ENCODE peak calls at places on chromosomes 11 and 22, in five cellular contexts. C is heart left ventricle, L is tibial nerve, J is gastrocnemius medialis, H is stomach. P is an unnamed sample.

GRCh38 chr11:126700773-126701554 is 299.6 kb downstream of the KIRREL3 start:
- DNase-seq in J (no peak), L (no peak), H (no peak), C (no peak), P (no peak)

GRCh38 chr11:57407521-57407920 is 17.1 kb upstream of the PRG2 start:
- DNase-seq in H (no peak), L (no peak), C (no peak), J (no peak), P (no peak)

GRCh38 chr11:112277937-112278336 is 17.3 kb upstream of the PLET1 start:
- DNase-seq in C (no peak), H (no peak), L (no peak), J (no peak), P (no peak)

GRCh38 chr11:22441831-22442230 is 103.7 kb downstream of the SLC17A6 start:
- DNase-seq in J (no peak), L (no peak), H (no peak), C (no peak), P (no peak)

GRCh38 chr11:94897330-94897768 is 76.0 kb downstream of the CWC15 start:
- DNase-seq in L (peak; percentile 53), H (peak; percentile 67), C (peak; percentile 51), J (peak; percentile 41), P (peak; percentile 67)

GRCh38 chr11:1153105-1153950 is 4.4 kb upstream of the MUC5AC start:
- DNase-seq in J (no peak), H (no peak), L (no peak), C (no peak), P (no peak)

GRCh38 chr22:25120093-25120561 is 79.5 kb upstream of the CRYBB3 start:
- DNase-seq in L (no peak), C (peak; percentile 33), J (peak; percentile 72), H (peak; percentile 77), P (no peak)

GRCh38 chr11:125111341-125112234 is at the start of gene TMEM218:
- DNase-seq in H (peak; percentile 99), L (peak; percentile 98), J (peak; percentile 99), C (peak; percentile 100), P (peak; percentile 99)

GRCh38 chr11:69371731-69372588 is 78.0 kb downstream of the MYEOV start:
- DNase-seq in J (no peak), H (peak; percentile 19), C (no peak), L (no peak), P (no peak)

GRCh38 chr11:111123463-111124398 is 121.8 kb upstream of the POU2AF2 start:
- DNase-seq in L (no peak), H (no peak), C (no peak), J (no peak), P (no peak)

GRCh38 chr22:49849161-49850020 is 4.3 kb upstream of the ZBED4 start:
- DNase-seq in L (no peak), C (no peak), H (no peak), J (no peak), P (no peak)
- H3K27me3 ChIP-seq in L (peaks cover 46% of the 10 kb centered on the region), C (peaks cover 24% of the 10 kb centered on the region), H (peaks cover 53% of the 10 kb centered on the region), J (peaks cover 34% of the 10 kb centered on the region), P (peaks cover 11% of the 10 kb centered on the region)

DNA sequence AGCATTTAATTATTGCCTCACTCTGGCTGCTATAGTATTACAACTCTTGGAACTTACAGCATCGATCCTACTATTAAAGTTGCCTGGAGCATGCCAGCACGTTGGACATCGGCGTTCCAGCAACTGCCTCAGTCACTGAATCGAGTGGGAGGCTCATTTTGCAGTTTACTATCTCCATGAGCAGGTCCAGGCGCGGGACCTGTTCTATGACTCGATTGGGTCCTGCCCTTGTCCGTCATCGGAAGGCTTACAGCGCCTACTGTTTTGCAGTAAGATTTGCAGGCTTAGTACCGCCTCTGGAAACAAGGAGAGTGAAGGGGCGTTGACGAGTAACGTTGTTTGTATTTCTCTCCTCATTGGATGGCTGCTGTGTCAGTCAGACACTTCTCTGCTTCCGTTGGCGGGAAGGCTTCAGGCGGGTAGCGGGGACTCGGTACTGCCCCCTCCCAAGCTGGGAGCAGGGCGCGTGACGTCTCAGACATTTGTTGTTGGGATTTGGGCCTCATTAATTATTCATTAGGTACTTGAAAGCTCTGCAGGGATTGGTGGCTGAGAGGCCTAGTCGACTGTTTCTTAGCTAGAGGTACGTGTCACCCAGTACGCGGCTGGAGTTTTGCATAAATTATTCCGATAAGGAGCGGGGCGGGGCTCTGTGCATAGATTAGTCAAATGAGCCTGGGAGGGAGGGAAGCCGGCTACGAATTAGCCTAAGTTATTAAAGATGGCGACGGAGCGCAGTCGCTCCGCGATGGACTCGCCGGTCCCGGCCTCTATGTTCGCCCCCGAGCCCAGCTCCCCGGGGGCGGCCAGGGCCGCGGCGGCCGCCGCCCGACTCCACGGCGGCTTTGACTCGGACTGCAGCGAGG is at the start of gene GTPBP1:
- DNase-seq in H (peak; percentile 98), C (peak; percentile 98), J (peak; percentile 100), L (peak; percentile 98), P (peak; percentile 98)
- TF ChIP-seq POLR2A in H (peak; percentile 75), C (peak; percentile 97), J (peak; percentile 99), L (peak; percentile 97), P (peak; percentile 92)

GRCh38 chr11:12800032-12800671 is 125.9 kb downstream of the TEAD1 start:
- DNase-seq in C (no peak), J (no peak), H (peak; percentile 63), L (no peak), P (no peak)

GRCh38 chr11:12801976-12802375 is 127.8 kb downstream of the TEAD1 start:
- DNase-seq in L (no peak), H (no peak), J (no peak), C (no peak), P (no peak)

GRCh38 chr11:12799373-12799835 is 125.2 kb downstream of the TEAD1 start:
- DNase-seq in C (no peak), H (no peak), L (no peak), J (no peak), P (no peak)

GRCh38 chr11:12803086-12803826 is 129.0 kb downstream of the TEAD1 start:
- DNase-seq in J (no peak), H (no peak), C (no peak), L (no peak), P (no peak)

DNA sequence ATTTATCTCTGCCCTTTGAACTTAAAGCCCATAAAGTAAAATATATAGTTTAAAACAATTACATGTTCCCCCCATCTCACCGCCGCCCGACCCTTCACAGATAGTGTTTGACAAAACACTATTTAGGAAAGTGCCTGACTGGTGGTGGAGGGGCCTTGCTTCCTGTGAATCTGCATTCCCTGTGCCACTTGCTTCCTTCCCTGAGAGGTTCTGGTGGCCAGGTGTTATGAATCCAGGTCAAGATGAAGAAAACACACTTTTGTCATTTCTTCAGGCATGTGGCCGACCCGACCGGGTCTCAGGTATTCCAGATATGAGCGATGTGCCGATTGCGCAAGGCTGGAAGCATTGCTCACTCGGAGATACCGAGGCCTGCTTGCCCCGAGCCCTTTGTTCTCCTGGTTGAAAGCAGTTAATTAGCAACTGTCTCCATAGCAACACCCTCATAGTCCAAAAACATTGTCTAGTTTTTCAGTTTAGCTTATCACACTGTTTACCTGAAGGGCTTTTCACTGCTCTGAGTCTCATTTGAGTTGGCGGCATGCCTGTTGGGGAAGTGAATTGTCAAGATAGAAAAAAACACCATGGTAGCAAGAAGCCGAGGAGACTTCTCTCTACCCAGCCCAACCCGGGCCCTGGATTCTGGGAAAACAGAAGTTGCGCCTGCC is 128.3 kb downstream of the TEAD1 start:
- DNase-seq in C (peak; percentile 39), L (no peak), J (no peak), H (peak; percentile 92), P (peak; percentile 82)
- H3K4me1 ChIP-seq in C (no peaks in the 10 kb centered on the region), L (peaks cover 19% of the 10 kb centered on the region), J (peaks cover 81% of the 10 kb centered on the region), H (peaks cover 91% of the 10 kb centered on the region), P (peaks cover 6% of the 10 kb centered on the region)

DNA sequence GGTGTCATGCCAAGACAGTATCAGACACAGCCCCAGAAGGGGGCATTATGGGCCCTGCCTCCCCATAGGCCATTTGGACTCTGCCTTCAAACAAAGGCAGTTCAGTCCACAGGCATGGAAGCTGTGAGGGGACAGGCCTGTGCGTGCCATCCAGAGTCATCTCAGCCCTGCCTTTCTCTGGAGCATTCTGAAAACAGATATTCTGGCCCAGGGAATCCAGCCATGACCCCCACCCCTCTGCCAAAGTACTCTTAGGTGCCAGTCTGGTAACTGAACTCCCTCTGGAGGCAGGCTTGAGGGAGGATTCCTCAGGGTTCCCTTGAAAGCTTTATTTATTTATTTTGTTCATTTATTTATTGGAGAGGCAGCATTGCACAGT is 14.6 kb downstream of the IL10RA start:
- DNase-seq in H (no peak), L (no peak), J (no peak), C (no peak), P (no peak)
- H3K27me3 ChIP-seq in H (no peaks in the 10 kb centered on the region), L (no peaks in the 10 kb centered on the region), J (no peaks in the 10 kb centered on the region), C (no peaks in the 10 kb centered on the region), P (no peaks in the 10 kb centered on the region)